ENCODE peak calls at places on chromosomes 4 and X, in five cellular contexts. M is D341Med; T is T follicular helper cell; B is tibial artery; I is activated T-helper 1 cell treated with anti-CD3 and anti-CD28 coated beads, Interleukin-2, amount 50 U/mL, for 16 hours. C is an unnamed sample.
A peak's percentile ranks its signal among the peaks of the same experiment; 100 is the strongest.

GRCh38 chrX:101595739-101596419 is 21.9 kb downstream of the ARMCX6 start:
- DNase-seq in B (no peak), M (peak; percentile 41), T (peak; percentile 28), I (no peak), C (peak; percentile 74)

GRCh38 chr4:103032575-103032974 is 13.1 kb upstream of the SLC9B1 start:
- DNase-seq in B (no peak), M (peak; percentile 67), I (no peak), T (no peak), C (no peak)

GRCh38 chr4:53055274-53055673 is 193.2 kb downstream of the RASL11B start:
- DNase-seq in I (no peak), T (no peak), M (no peak), B (no peak), C (no peak)

GRCh38 chr4:154208424-154208823 is 283.2 kb downstream of the DCHS2 start:
- DNase-seq in B (no peak), I (no peak), T (no peak), M (no peak), C (no peak)

GRCh38 chr4:66929748-66930147 is 615.6 kb downstream of the CENPC start:
- DNase-seq in B (no peak), T (no peak), M (peak; percentile 60), I (no peak), C (peak; percentile 88)

GRCh38 chrX:115650449-115650848 is 89.5 kb downstream of the PLS3 start:
- DNase-seq in T (no peak), M (no peak), I (no peak), B (no peak), C (no peak)

GRCh38 chr4:125891597-125892258 is 577.0 kb downstream of the FAT4 start:
- DNase-seq in I (no peak), B (no peak), M (no peak), T (no peak), C (no peak)

GRCh38 chr4:61511716-61512488 is 311.8 kb downstream of the ADGRL3 start:
- DNase-seq in B (no peak), M (no peak), T (no peak), I (no peak), C (no peak)

GRCh38 chr4:183723561-183724228 is 64.6 kb downstream of the TRAPPC11 start:
- DNase-seq in B (no peak), M (no peak), T (no peak), I (no peak), C (no peak)

GRCh38 chr4:144356941-144357381 is 216.4 kb upstream of the GYPA start:
- DNase-seq in B (no peak), I (no peak), T (no peak), M (no peak), C (no peak)

GRCh38 chr4:189279188-189279587 is 661.5 kb upstream of the FRG1 start:
- DNase-seq in I (no peak), B (no peak), M (no peak), T (no peak), C (no peak)

GRCh38 chr4:26197018-26197779 is 123.6 kb upstream of the RBPJ start:
- DNase-seq in T (peak; percentile 13), B (no peak), I (peak; percentile 25), M (no peak), C (no peak)

GRCh38 chr4:37970702-37971101 is 10.5 kb downstream of the PTTG2 start:
- DNase-seq in M (peak; percentile 33), B (peak; percentile 88), T (peak; percentile 37), I (no peak), C (no peak)

GRCh38 chr4:83454626-83455025 is 997 bp downstream of the HELQ start:
- DNase-seq in M (no peak), I (no peak), B (no peak), T (no peak), C (no peak)

GRCh38 chr4:119841361-119841760 is 212.8 kb upstream of the PDE5A start:
- DNase-seq in B (no peak), I (no peak), T (no peak), M (no peak), C (no peak)

GRCh38 chrX:19046343-19047215 is 62.7 kb upstream of the PHKA2 start:
- DNase-seq in I (no peak), M (no peak), T (no peak), B (no peak), C (no peak)